ENCODE peak calls at places on chromosome 2, in six cellular contexts. O is NCI-H1436 treated with DMSO at 0.1 percent for 48 hours, D is Daoy, Y is T follicular helper cell, H is esophagus muscularis mucosa, J is T-helper 2 cell. K is an unnamed sample.

GRCh38 chr2:96546797-96547196 is 10.2 kb downstream of the ARID5A start:
- DNase-seq in H (no peak), J (no peak), D (no peak), O (no peak), Y (no peak), K (no peak)

GRCh38 chr2:233009661-233010060 is 3.4 kb downstream of the NGEF start:
- DNase-seq in J (no peak), O (no peak), H (no peak), Y (no peak), D (no peak), K (no peak)

GRCh38 chr2:109238580-109238979 is 109.6 kb downstream of the SH3RF3 start:
- DNase-seq in D (peak; percentile 77), Y (no peak), H (peak; percentile 94), J (no peak), O (no peak), K (peak; percentile 39)

GRCh38 chr2:129794116-129794515 is 185.3 kb upstream of the RAB6C start:
- DNase-seq in H (peak; percentile 70), D (no peak), Y (no peak), O (no peak), J (no peak), K (no peak)

GRCh38 chr2:143426296-143426695 is 297.1 kb downstream of the ARHGAP15 start:
- DNase-seq in H (no peak), O (no peak), D (peak; percentile 49), Y (no peak), J (no peak), K (no peak)

GRCh38 chr2:145760781-145761649 is 1241.1 kb upstream of the ZEB2 start:
- DNase-seq in H (no peak), J (no peak), Y (no peak), O (no peak), D (peak; percentile 21), K (no peak)

GRCh38 chr2:217593732-217594131 is 409.1 kb downstream of the TNS1 start:
- DNase-seq in D (no peak), O (no peak), Y (no peak), J (no peak), H (peak; percentile 88), K (no peak)

GRCh38 chr2:38233231-38233983 is 143.7 kb downstream of the ATL2 start:
- DNase-seq in O (no peak), H (no peak), D (peak; percentile 88), J (no peak), Y (no peak), K (no peak)

GRCh38 chr2:159214325-159214865 is 72.1 kb downstream of the WDSUB1 start:
- DNase-seq in Y (no peak), D (no peak), J (no peak), O (no peak), H (no peak), K (no peak)

GRCh38 chr2:241808701-241809382 is at the start of gene NEU4:
- DNase-seq in Y (no peak), O (no peak), J (no peak), H (no peak), D (no peak), K (no peak)

GRCh38 chr2:128473175-128474013 is 154.7 kb upstream of the HS6ST1 start:
- DNase-seq in J (no peak), O (no peak), Y (no peak), H (peak; percentile 92), D (no peak), K (no peak)

GRCh38 chr2:192124576-192124975 is 70.2 kb downstream of the TMEFF2 start:
- DNase-seq in O (no peak), Y (no peak), J (no peak), D (no peak), H (no peak), K (no peak)

GRCh38 chr2:237291138-237291792 is 122.7 kb downstream of the COL6A3 start:
- DNase-seq in H (peak; percentile 99), J (no peak), O (peak; percentile 79), Y (no peak), D (peak; percentile 96), K (peak; percentile 2)

GRCh38 chr2:145748927-145749326 is 1229.0 kb upstream of the ZEB2 start:
- DNase-seq in J (no peak), H (no peak), Y (no peak), D (no peak), O (no peak), K (no peak)

GRCh38 chr2:111519074-111519473 is 364.9 kb downstream of the ANAPC1 start:
- DNase-seq in J (no peak), D (no peak), Y (no peak), O (no peak), H (no peak), K (no peak)

GRCh38 chr2:216404010-216404618 is 8.2 kb upstream of the SMARCAL1 start:
- DNase-seq in Y (peak; percentile 27), O (no peak), D (peak; percentile 43), H (no peak), J (no peak), K (peak; percentile 53)

GRCh38 chr2:132923787-132924186 is 253.8 kb upstream of the LYPD1 start:
- DNase-seq in H (no peak), J (no peak), Y (no peak), O (no peak), D (peak; percentile 79), K (no peak)

GRCh38 chr2:17863539-17863938 is 14.9 kb upstream of the KCNS3 start:
- DNase-seq in H (no peak), J (no peak), O (no peak), Y (no peak), D (no peak), K (no peak)

GRCh38 chr2:107735206-107735605 is 91.5 kb upstream of the RGPD4 start:
- DNase-seq in D (no peak), J (no peak), Y (no peak), O (no peak), H (no peak), K (no peak)

K was measured in T-cell.